ENCODE peak calls at places on chromosome 10, in nine cellular contexts. G is hepatocyte, X is GM23248, D is adipocyte, C is A549, R is right atrium auricular region, W is pancreas, Z is heart left ventricle, O is SJSA1. U is an unnamed sample.
A peak's percentile ranks its signal among the peaks of the same experiment; 100 is the strongest.

GRCh38 chr10:422232-422631 is 267.2 kb downstream of the DIP2C start:
- DNase-seq in G (no peak), X (no peak), D (no peak), C (no peak), R (no peak), W (no peak), Z (no peak), O (no peak), U (no peak)

GRCh38 chr10:51063659-51064535 is 10.4 kb upstream of the PRKG1 start:
- DNase-seq in G (peak; percentile 47), X (peak; percentile 71), D (peak; percentile 77), C (peak; percentile 28), R (no peak), W (no peak), Z (no peak), O (no peak), U (peak; percentile 43)

GRCh38 chr10:5168897-5169296 is 16.1 kb downstream of the AKR1C8 start:
- DNase-seq in G (no peak), X (no peak), D (no peak), C (no peak), R (no peak), W (no peak), Z (no peak), O (no peak), U (no peak)

GRCh38 chr10:24503627-24504320 is 219.9 kb downstream of the ARHGAP21 start:
- DNase-seq in G (peak; percentile 69), X (peak; percentile 56), D (peak; percentile 67), C (peak; percentile 75), R (no peak), W (peak; percentile 44), Z (no peak), O (peak; percentile 56), U (peak; percentile 64)

GRCh38 chr10:59674211-59674836 is 35.3 kb downstream of the SLC16A9 start:
- DNase-seq in G (peak; percentile 71), X (peak; percentile 66), D (no peak), C (no peak), R (no peak), W (no peak), Z (no peak), O (no peak), U (no peak)

GRCh38 chr10:102311025-102311420 is 65.7 kb downstream of the GBF1 start:
- DNase-seq in G (no peak), X (peak; percentile 55), D (no peak), C (no peak), R (no peak), W (no peak), Z (no peak), O (no peak), U (no peak)

GRCh38 chr10:23294638-23295247 is 49.9 kb downstream of the C10orf67 start:
- DNase-seq in G (no peak), X (peak; percentile 42), D (peak; percentile 57), C (no peak), R (no peak), W (no peak), Z (no peak), O (no peak), U (peak; percentile 27)

GRCh38 chr10:60914676-60915075 is 29.3 kb downstream of the RHOBTB1 start:
- DNase-seq in G (no peak), X (peak; percentile 86), D (peak; percentile 95), C (no peak), R (no peak), W (no peak), Z (peak; percentile 34), O (peak; percentile 90), U (no peak)

GRCh38 chr10:59606551-59606961 is 103.1 kb downstream of the SLC16A9 start:
- DNase-seq in G (no peak), X (peak; percentile 60), D (peak; percentile 39), C (no peak), R (no peak), W (no peak), Z (no peak), O (no peak), U (no peak)

GRCh38 chr10:99927719-99928280 is 81.9 kb downstream of the DNMBP start:
- DNase-seq in G (peak; percentile 44), X (no peak), D (peak; percentile 24), C (peak; percentile 36), R (no peak), W (no peak), Z (no peak), O (peak; percentile 24), U (no peak)

GRCh38 chr10:22427890-22428571 is 82.7 kb downstream of the SPAG6 start:
- DNase-seq in G (peak; percentile 28), X (peak; percentile 91), D (peak; percentile 90), C (peak; percentile 51), R (no peak), W (no peak), Z (no peak), O (peak; percentile 47), U (no peak)

GRCh38 chr10:48610585-48611093 is 5.8 kb upstream of the ARHGAP22 start:
- DNase-seq in G (no peak), X (peak; percentile 25), D (no peak), C (no peak), R (no peak), W (no peak), Z (no peak), O (no peak), U (no peak)

GRCh38 chr10:118447478-118447877 is 105.4 kb upstream of the FAM204A start:
- DNase-seq in G (no peak), X (peak; percentile 44), D (peak; percentile 12), C (no peak), R (peak; percentile 61), W (no peak), Z (peak; percentile 15), O (no peak), U (no peak)
- H3K4me1 ChIP-seq in G (no peaks in the 10 kb centered on the region), X (no peaks in the 10 kb centered on the region), D (no peaks in the 10 kb centered on the region), C (no peaks in the 10 kb centered on the region), R (no peaks in the 10 kb centered on the region), W (no peaks in the 10 kb centered on the region), Z (no peaks in the 10 kb centered on the region), O (no peaks in the 10 kb centered on the region), U (peaks cover 5% of the 10 kb centered on the region)

DNA sequence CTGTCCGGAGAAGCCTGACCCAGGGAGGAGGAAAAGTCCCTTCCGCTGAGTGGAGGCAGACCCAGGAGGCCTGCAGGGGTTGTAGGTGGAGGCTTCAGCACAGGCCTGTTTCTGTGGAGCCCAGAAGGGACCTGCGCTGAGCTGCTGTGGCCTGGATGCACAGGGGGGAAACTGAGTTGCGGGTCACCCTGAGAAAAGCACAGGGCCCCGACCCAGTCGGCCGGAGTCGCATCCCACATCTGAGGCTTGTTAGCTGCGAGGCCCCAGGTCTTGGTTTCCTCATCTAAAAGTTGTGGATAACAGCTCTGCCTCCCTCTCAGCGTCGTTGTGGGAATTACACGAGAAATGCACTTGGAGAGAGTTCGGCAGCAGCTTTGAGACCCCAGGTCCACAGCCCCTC is 76.4 kb downstream of the GOLGA7B start:
- DNase-seq in G (no peak), X (no peak), D (no peak), C (no peak), R (no peak), W (no peak), Z (no peak), O (no peak), U (no peak)
- H3K4me1 ChIP-seq in G (no peaks in the 10 kb centered on the region), X (no peaks in the 10 kb centered on the region), D (peaks cover 8% of the 10 kb centered on the region), C (no peaks in the 10 kb centered on the region), R (no peaks in the 10 kb centered on the region), W (no peaks in the 10 kb centered on the region), Z (no peaks in the 10 kb centered on the region), O (no peaks in the 10 kb centered on the region), U (no peaks in the 10 kb centered on the region)

GRCh38 chr10:114068054-114068707 is 24.5 kb downstream of the ADRB1 start:
- DNase-seq in G (no peak), X (peak; percentile 27), D (peak; percentile 57), C (no peak), R (no peak), W (no peak), Z (no peak), O (no peak), U (peak; percentile 20)
- H3K4me1 ChIP-seq in G (no peaks in the 10 kb centered on the region), X (no peaks in the 10 kb centered on the region), D (no peaks in the 10 kb centered on the region), C (no peaks in the 10 kb centered on the region), R (no peaks in the 10 kb centered on the region), W (peaks cover 5% of the 10 kb centered on the region), Z (peaks cover 29% of the 10 kb centered on the region), O (no peaks in the 10 kb centered on the region), U (peaks cover 21% of the 10 kb centered on the region)

DNA sequence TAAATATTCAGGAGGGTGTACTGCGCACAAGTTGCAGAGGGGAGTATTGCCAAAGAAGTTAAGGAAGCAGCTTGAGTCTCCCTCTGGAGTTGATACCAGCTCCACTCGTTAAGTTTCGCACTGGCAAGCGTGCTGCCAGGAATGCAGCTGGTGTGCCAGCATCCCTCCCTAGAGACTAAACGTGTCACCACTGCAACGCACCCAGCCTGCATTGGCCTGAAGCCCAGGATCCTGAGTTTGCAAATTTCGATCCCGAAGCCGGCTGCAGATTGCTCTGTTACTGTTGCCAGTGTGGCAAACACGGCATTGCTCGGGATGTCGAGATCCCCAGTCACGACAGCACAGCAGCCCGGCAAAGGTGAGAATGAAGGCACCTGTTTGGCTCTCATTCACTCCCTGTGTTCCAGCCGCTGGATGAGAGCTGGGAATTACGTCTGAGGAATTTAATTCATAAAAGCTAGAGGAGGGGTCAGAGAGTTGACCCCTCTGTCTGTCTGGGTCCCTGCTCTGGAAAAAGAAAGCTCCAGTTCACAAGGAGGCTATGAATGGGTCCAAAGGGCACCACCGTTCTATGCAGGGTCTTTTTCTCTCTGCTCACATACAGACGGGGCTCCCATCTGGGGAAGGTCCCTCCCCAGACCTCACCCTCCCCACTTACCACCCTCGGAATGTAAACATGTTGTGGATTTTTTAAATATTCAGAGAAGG is 61.0 kb downstream of the NRP1 start:
- DNase-seq in G (peak; percentile 42), X (peak; percentile 98), D (peak; percentile 96), C (peak; percentile 98), R (peak; percentile 95), W (peak; percentile 80), Z (peak; percentile 87), O (peak; percentile 83), U (no peak)
- H3K4me1 ChIP-seq in G (peaks cover 33% of the 10 kb centered on the region), X (peaks cover 60% of the 10 kb centered on the region), D (peaks cover 56% of the 10 kb centered on the region), C (peaks cover 91% of the 10 kb centered on the region), R (no peaks in the 10 kb centered on the region), W (peaks cover 4% of the 10 kb centered on the region), Z (peaks cover 57% of the 10 kb centered on the region), O (peaks cover 53% of the 10 kb centered on the region), U (no peaks in the 10 kb centered on the region)

GRCh38 chr10:104342941-104343411 is 4.7 kb upstream of the ITPRIP start:
- DNase-seq in G (no peak), X (peak; percentile 38), D (no peak), C (no peak), R (no peak), W (no peak), Z (no peak), O (no peak), U (no peak)
- H3K4me1 ChIP-seq in G (peaks cover 9% of the 10 kb centered on the region), X (peaks cover 20% of the 10 kb centered on the region), D (peaks cover 21% of the 10 kb centered on the region), C (peaks cover 16% of the 10 kb centered on the region), R (no peaks in the 10 kb centered on the region), W (peaks cover 8% of the 10 kb centered on the region), Z (peaks cover 37% of the 10 kb centered on the region), O (peaks cover 14% of the 10 kb centered on the region), U (peaks cover 8% of the 10 kb centered on the region)

U was measured in MM.1S.